ENCODE peak calls at places on chromosomes 2 and 18, in four cellular contexts. One of them, this sample, is unnamed.
A peak's percentile ranks its signal among the peaks of the same experiment; 100 is the strongest.

GRCh38 chr2:88329815-88330603 is 122.5 kb downstream of the FOXI3 start:
- DNase-seq in heart right ventricle: no peak
- DNase-seq in suprapubic skin: no peak
- DNase-seq in cardiac muscle cell: peak; percentile 2
- DNase-seq in this sample: peak; percentile 60

GRCh38 chr2:130231656-130232055 is 33.4 kb upstream of the TUBA3E start:
- DNase-seq in heart right ventricle: no peak
- DNase-seq in cardiac muscle cell: no peak
- DNase-seq in suprapubic skin: no peak
- DNase-seq in this sample: no peak

GRCh38 chr2:166031054-166031453 is 77.5 kb upstream of the TTC21B start:
- DNase-seq in heart right ventricle: no peak
- DNase-seq in suprapubic skin: no peak
- DNase-seq in cardiac muscle cell: no peak
- DNase-seq in this sample: no peak

GRCh38 chr18:31499157-31499524 is 1.2 kb downstream of the DSG2 start:
- DNase-seq in heart right ventricle: no peak
- DNase-seq in cardiac muscle cell: peak; percentile 8
- DNase-seq in suprapubic skin: no peak
- DNase-seq in this sample: no peak

GRCh38 chr2:207394812-207395534 is 134.8 kb upstream of the CREB1 start:
- DNase-seq in heart right ventricle: no peak
- DNase-seq in cardiac muscle cell: peak; percentile 98
- DNase-seq in suprapubic skin: no peak
- DNase-seq in this sample: no peak

GRCh38 chr2:120228503-120228902 is 5.3 kb upstream of the TMEM185B start:
- DNase-seq in suprapubic skin: peak; percentile 28
- DNase-seq in cardiac muscle cell: no peak
- DNase-seq in heart right ventricle: no peak
- DNase-seq in this sample: no peak

GRCh38 chr2:5453224-5453623 is 239.0 kb upstream of the SOX11 start:
- DNase-seq in cardiac muscle cell: no peak
- DNase-seq in heart right ventricle: no peak
- DNase-seq in suprapubic skin: no peak
- DNase-seq in this sample: no peak

GRCh38 chr2:72148391-72148974 is 821 bp upstream of the CYP26B1 start:
- DNase-seq in suprapubic skin: no peak
- DNase-seq in cardiac muscle cell: no peak
- DNase-seq in heart right ventricle: no peak
- DNase-seq in this sample: no peak

GRCh38 chr2:23912054-23912453 is 14.9 kb downstream of the ATAD2B start:
- DNase-seq in cardiac muscle cell: no peak
- DNase-seq in suprapubic skin: no peak
- DNase-seq in heart right ventricle: no peak
- DNase-seq in this sample: no peak

GRCh38 chr2:200455958-200456421 is 53.9 kb downstream of the KCTD18 start:
- DNase-seq in suprapubic skin: no peak
- DNase-seq in cardiac muscle cell: peak; percentile 81
- DNase-seq in heart right ventricle: no peak
- DNase-seq in this sample: no peak

GRCh38 chr18:35143615-35144596 is 96.9 kb upstream of the ZNF397 start:
- DNase-seq in cardiac muscle cell: peak; percentile 72
- DNase-seq in heart right ventricle: no peak
- DNase-seq in suprapubic skin: no peak
- DNase-seq in this sample: no peak

GRCh38 chr2:95297088-95297487 is at the start of gene KCNIP3:
- DNase-seq in cardiac muscle cell: peak; percentile 47
- DNase-seq in heart right ventricle: no peak
- DNase-seq in suprapubic skin: no peak
- DNase-seq in this sample: no peak

GRCh38 chr2:71535526-71535925 is 82.2 kb downstream of the DYSF start:
- DNase-seq in suprapubic skin: no peak
- DNase-seq in cardiac muscle cell: no peak
- DNase-seq in heart right ventricle: no peak
- DNase-seq in this sample: no peak

GRCh38 chr2:68696554-68696953 is 38.1 kb upstream of the ARHGAP25 start:
- DNase-seq in suprapubic skin: no peak
- DNase-seq in heart right ventricle: no peak
- DNase-seq in cardiac muscle cell: no peak
- DNase-seq in this sample: peak; percentile 47

GRCh38 chr2:73962798-73963197 is 21.9 kb upstream of the TET3 start:
- DNase-seq in cardiac muscle cell: no peak
- DNase-seq in heart right ventricle: no peak
- DNase-seq in suprapubic skin: no peak
- DNase-seq in this sample: no peak

GRCh38 chr2:111995148-111995547 is 59.9 kb upstream of the TMEM87B start:
- DNase-seq in suprapubic skin: no peak
- DNase-seq in cardiac muscle cell: no peak
- DNase-seq in heart right ventricle: no peak
- DNase-seq in this sample: no peak

GRCh38 chr2:110876167-110876999 is 144.0 kb downstream of the ACOXL start:
- DNase-seq in suprapubic skin: no peak
- DNase-seq in cardiac muscle cell: no peak
- DNase-seq in heart right ventricle: no peak
- DNase-seq in this sample: no peak

GRCh38 chr18:39199231-39199855 is 1633.7 kb upstream of the CELF4 start:
- DNase-seq in heart right ventricle: no peak
- DNase-seq in cardiac muscle cell: no peak
- DNase-seq in suprapubic skin: no peak
- DNase-seq in this sample: no peak

GRCh38 chr2:31886700-31887099 is 124.1 kb downstream of the MEMO1 start:
- DNase-seq in cardiac muscle cell: peak; percentile 14
- DNase-seq in heart right ventricle: no peak
- DNase-seq in suprapubic skin: no peak
- DNase-seq in this sample: peak; percentile 29

GRCh38 chr2:224584768-224585204 is 377 bp downstream of the CUL3 start:
- DNase-seq in cardiac muscle cell: peak; percentile 48
- DNase-seq in heart right ventricle: peak; percentile 55
- DNase-seq in suprapubic skin: peak; percentile 82
- DNase-seq in this sample: no peak

GRCh38 chr2:85799215-85799956 is 45.6 kb downstream of the ATOH8 start:
- DNase-seq in cardiac muscle cell: no peak
- DNase-seq in suprapubic skin: peak; percentile 75
- DNase-seq in heart right ventricle: peak; percentile 49
- DNase-seq in this sample: no peak

GRCh38 chr2:49687873-49688272 is 533.6 kb upstream of the FSHR start:
- DNase-seq in cardiac muscle cell: peak; percentile 3
- DNase-seq in suprapubic skin: no peak
- DNase-seq in heart right ventricle: no peak
- DNase-seq in this sample: no peak

GRCh38 chr2:94759211-94759610 is 112.0 kb upstream of the TEKT4 start:
- DNase-seq in heart right ventricle: no peak
- DNase-seq in suprapubic skin: no peak
- DNase-seq in cardiac muscle cell: no peak
- DNase-seq in this sample: no peak

GRCh38 chr2:49936965-49937364 is 782.6 kb upstream of the FSHR start:
- DNase-seq in heart right ventricle: no peak
- DNase-seq in suprapubic skin: no peak
- DNase-seq in cardiac muscle cell: no peak
- DNase-seq in this sample: peak; percentile 16

GRCh38 chr2:231918501-231919330 is 7.5 kb downstream of the NPPC start:
- DNase-seq in suprapubic skin: no peak
- DNase-seq in cardiac muscle cell: no peak
- DNase-seq in heart right ventricle: no peak
- DNase-seq in this sample: no peak

GRCh38 chr18:23399067-23399466 is 54.0 kb upstream of the RIOK3 start:
- DNase-seq in cardiac muscle cell: no peak
- DNase-seq in suprapubic skin: no peak
- DNase-seq in heart right ventricle: no peak
- DNase-seq in this sample: no peak

GRCh38 chr2:221581986-221582385 is 9.9 kb upstream of the EPHA4 start:
- DNase-seq in suprapubic skin: no peak
- DNase-seq in heart right ventricle: no peak
- DNase-seq in cardiac muscle cell: no peak
- DNase-seq in this sample: no peak

GRCh38 chr2:45330617-45331016 is 280.4 kb downstream of the SRBD1 start:
- DNase-seq in heart right ventricle: no peak
- DNase-seq in suprapubic skin: no peak
- DNase-seq in cardiac muscle cell: peak; percentile 55
- DNase-seq in this sample: no peak

GRCh38 chr2:153477641-153478288 is 797 bp downstream of the RPRM start:
- DNase-seq in suprapubic skin: no peak
- DNase-seq in heart right ventricle: peak; percentile 6
- DNase-seq in cardiac muscle cell: no peak
- DNase-seq in this sample: no peak

GRCh38 chr2:30611572-30611971 is 164.5 kb downstream of the LCLAT1 start:
- DNase-seq in heart right ventricle: no peak
- DNase-seq in suprapubic skin: no peak
- DNase-seq in cardiac muscle cell: no peak
- DNase-seq in this sample: no peak
- H3K9me3 ChIP-seq in heart right ventricle: no peaks in the 10 kb centered on the region
- H3K9me3 ChIP-seq in suprapubic skin: no peaks in the 10 kb centered on the region
- H3K9me3 ChIP-seq in cardiac muscle cell: no peaks in the 10 kb centered on the region
- H3K9me3 ChIP-seq in this sample: no peaks in the 10 kb centered on the region

DNA sequence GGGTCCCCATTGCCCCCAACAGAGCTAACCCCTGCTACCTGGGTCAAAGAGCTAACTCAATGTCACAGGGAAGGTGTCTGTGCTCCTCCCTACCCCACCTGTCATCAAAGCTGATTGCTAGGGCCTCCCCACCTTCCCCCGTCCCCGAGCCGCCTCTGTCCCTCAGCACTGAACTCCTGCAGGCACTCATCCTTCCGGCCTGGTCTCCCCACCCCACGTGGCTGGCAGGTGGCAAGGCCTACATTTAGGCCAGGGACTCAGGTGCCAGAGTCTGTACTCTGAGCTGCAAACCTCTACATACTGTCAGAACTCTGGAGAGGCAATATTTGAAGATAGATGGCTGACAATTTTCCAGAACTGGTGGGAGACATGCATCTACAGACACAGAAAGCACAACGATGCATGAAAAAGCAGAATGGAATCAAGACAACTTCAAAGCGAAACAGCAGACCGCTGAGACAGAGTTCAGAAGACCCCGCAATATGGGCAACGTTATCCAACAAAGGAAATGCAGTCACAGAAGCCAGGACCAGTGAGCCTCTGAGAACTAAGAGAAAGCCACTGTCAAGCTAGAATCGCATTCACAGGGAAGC is 195.8 kb downstream of the HDAC4 start:
- DNase-seq in suprapubic skin: peak; percentile 58
- DNase-seq in heart right ventricle: no peak
- DNase-seq in cardiac muscle cell: no peak
- DNase-seq in this sample: no peak
- H3K4me1 ChIP-seq in suprapubic skin: peaks cover 15% of the 10 kb centered on the region
- H3K4me1 ChIP-seq in heart right ventricle: peaks cover 14% of the 10 kb centered on the region
- H3K4me1 ChIP-seq in cardiac muscle cell: peaks cover 8% of the 10 kb centered on the region
- H3K4me1 ChIP-seq in this sample: peaks cover 3% of the 10 kb centered on the region

GRCh38 chr2:36358317-36358659 is 2.7 kb downstream of the CRIM1 start:
- DNase-seq in suprapubic skin: no peak
- DNase-seq in cardiac muscle cell: peak; percentile 64
- DNase-seq in heart right ventricle: no peak
- DNase-seq in this sample: no peak
- H3K4me3 ChIP-seq in suprapubic skin: peak overlapping the region; percentile 68
- H3K4me3 ChIP-seq in cardiac muscle cell: peak overlapping the region; percentile 84
- H3K4me3 ChIP-seq in heart right ventricle: peak overlapping the region; percentile 93
- H3K4me3 ChIP-seq in this sample: no peak overlapping the region

GRCh38 chr2:125560855-125561254 is 1095.1 kb upstream of the GYPC start:
- DNase-seq in cardiac muscle cell: no peak
- DNase-seq in suprapubic skin: no peak
- DNase-seq in heart right ventricle: no peak
- DNase-seq in this sample: no peak

GRCh38 chr2:125562924-125563323 is 1093.0 kb upstream of the GYPC start:
- DNase-seq in suprapubic skin: no peak
- DNase-seq in cardiac muscle cell: no peak
- DNase-seq in heart right ventricle: no peak
- DNase-seq in this sample: no peak

GRCh38 chr2:125561302-125561701 is 1094.7 kb upstream of the GYPC start:
- DNase-seq in cardiac muscle cell: no peak
- DNase-seq in suprapubic skin: no peak
- DNase-seq in heart right ventricle: no peak
- DNase-seq in this sample: no peak

GRCh38 chr2:125564471-125564870 is 1091.5 kb upstream of the GYPC start:
- DNase-seq in suprapubic skin: no peak
- DNase-seq in cardiac muscle cell: no peak
- DNase-seq in heart right ventricle: no peak
- DNase-seq in this sample: no peak

GRCh38 chr2:125559186-125559585 is 1096.8 kb upstream of the GYPC start:
- DNase-seq in suprapubic skin: no peak
- DNase-seq in cardiac muscle cell: no peak
- DNase-seq in heart right ventricle: no peak
- DNase-seq in this sample: no peak
- H3K9me3 ChIP-seq in suprapubic skin: no peaks in the 10 kb centered on the region
- H3K9me3 ChIP-seq in cardiac muscle cell: no peaks in the 10 kb centered on the region
- H3K9me3 ChIP-seq in heart right ventricle: no peaks in the 10 kb centered on the region
- H3K9me3 ChIP-seq in this sample: no peaks in the 10 kb centered on the region

GRCh38 chr2:121483021-121483420 is 47.7 kb upstream of the RNU4ATAC start:
- DNase-seq in cardiac muscle cell: no peak
- DNase-seq in suprapubic skin: no peak
- DNase-seq in heart right ventricle: no peak
- DNase-seq in this sample: no peak

GRCh38 chr2:121489944-121490585 is 40.6 kb upstream of the RNU4ATAC start:
- DNase-seq in heart right ventricle: no peak
- DNase-seq in suprapubic skin: no peak
- DNase-seq in cardiac muscle cell: no peak
- DNase-seq in this sample: no peak

GRCh38 chr2:121485039-121485438 is 45.6 kb upstream of the RNU4ATAC start:
- DNase-seq in suprapubic skin: no peak
- DNase-seq in heart right ventricle: no peak
- DNase-seq in cardiac muscle cell: peak; percentile 58
- DNase-seq in this sample: no peak

GRCh38 chr2:121489284-121489683 is 41.4 kb upstream of the RNU4ATAC start:
- DNase-seq in suprapubic skin: no peak
- DNase-seq in cardiac muscle cell: peak; percentile 43
- DNase-seq in heart right ventricle: no peak
- DNase-seq in this sample: no peak

DNA sequence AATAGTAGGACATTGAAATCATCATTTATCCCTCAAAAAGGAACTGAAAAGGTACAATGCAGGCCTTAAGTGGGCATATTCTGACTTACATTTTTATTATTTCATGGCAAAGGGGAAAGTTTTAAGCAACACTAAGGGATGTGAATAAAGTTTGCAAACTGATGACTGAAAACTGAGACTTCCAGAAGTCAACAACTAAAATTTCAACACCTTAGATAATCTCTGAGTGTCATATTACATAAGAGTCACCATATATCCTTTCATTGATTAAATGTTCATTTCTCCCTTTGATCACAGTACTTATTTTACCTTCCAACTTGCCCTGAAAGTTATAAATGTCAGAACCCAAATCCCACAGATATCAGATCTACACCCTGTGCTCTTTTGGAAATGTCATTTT is 44.5 kb upstream of the RNU4ATAC start:
- DNase-seq in heart right ventricle: no peak
- DNase-seq in suprapubic skin: no peak
- DNase-seq in cardiac muscle cell: no peak
- DNase-seq in this sample: no peak
- H3K4me1 ChIP-seq in heart right ventricle: peaks cover 3% of the 10 kb centered on the region
- H3K4me1 ChIP-seq in suprapubic skin: peaks cover 26% of the 10 kb centered on the region
- H3K4me1 ChIP-seq in cardiac muscle cell: peaks cover 30% of the 10 kb centered on the region
- H3K4me1 ChIP-seq in this sample: peaks cover 7% of the 10 kb centered on the region